ENCODE peak calls at places on chromosomes 12 and 14, in seven cellular contexts. F, Q, A, K, G, I and O are unnamed samples.

GRCh38 chr12:29200586-29200985 is 51.5 kb downstream of the FAR2 start:
- DNase-seq in G (no peak), F (no peak), I (no peak), K (no peak), Q (no peak), A (no peak), O (no peak)

GRCh38 chr12:71846322-71846940 is 6.9 kb downstream of the TBC1D15 start:
- DNase-seq in Q (peak), K (peak), A (no peak), G (no peak), I (peak), F (peak), O (no peak)

GRCh38 chr14:71698698-71699097 is 233.5 kb upstream of the RGS6 start:
- DNase-seq in K (no peak), F (no peak), I (no peak), G (no peak), Q (no peak), A (no peak), O (no peak)

GRCh38 chr12:68267892-68268396 is 14.5 kb upstream of the IL22 start:
- DNase-seq in K (peak), F (peak), G (no peak), Q (no peak), A (no peak), I (no peak), O (no peak)

GRCh38 chr14:104280902-104281767 is 142.7 kb downstream of the KIF26A start:
- DNase-seq in A (no peak), I (no peak), F (no peak), K (no peak), G (no peak), Q (no peak), O (no peak)

GRCh38 chr12:67572492-67572891 is 76.1 kb upstream of the DYRK2 start:
- DNase-seq in A (no peak), F (no peak), K (no peak), G (no peak), I (no peak), Q (no peak), O (no peak)

GRCh38 chr12:65670775-65671174 is 153.5 kb upstream of the HMGA2 start:
- DNase-seq in A (no peak), K (peak), I (no peak), F (no peak), G (no peak), Q (no peak), O (no peak)

GRCh38 chr12:50017653-50018052 is 7.6 kb downstream of the RACGAP1 start:
- DNase-seq in F (peak), A (no peak), I (no peak), Q (no peak), G (no peak), K (no peak), O (no peak)

GRCh38 chr12:116186482-116187157 is 90.9 kb downstream of the MED13L start:
- DNase-seq in A (no peak), Q (no peak), K (no peak), G (no peak), I (no peak), F (peak), O (no peak)

GRCh38 chr14:22689186-22689585 is 45.0 kb upstream of the OR6J1 start:
- DNase-seq in A (no peak), G (no peak), K (peak), I (no peak), F (peak), Q (peak), O (no peak)

GRCh38 chr12:62530596-62530995 is 64.0 kb downstream of the MON2 start:
- DNase-seq in A (no peak), I (no peak), Q (no peak), F (peak), G (no peak), K (peak), O (no peak)